ENCODE peak calls at places on chromosomes 1 and 21, in six cellular contexts. W is H9, F is A549, P is GM23248, U is OCI-LY7, D is fibroblast of lung. X is an unnamed sample.

GRCh38 chr1:81466970-81467369 is 333.8 kb upstream of the ADGRL2 start:
- DNase-seq in U (no peak), W (no peak), P (no peak), F (no peak), D (no peak), X (no peak)

GRCh38 chr1:224259986-224260385 is 70.0 kb downstream of the NVL start:
- DNase-seq in D (peak), P (peak), F (no peak), U (no peak), W (no peak), X (no peak)

GRCh38 chr21:44846485-44847260 is 26.8 kb downstream of the PTTG1IP start:
- DNase-seq in D (peak), P (peak), U (no peak), F (no peak), W (no peak), X (no peak)

GRCh38 chr1:212247179-212247721 is 38.0 kb upstream of the PPP2R5A start:
- DNase-seq in P (peak), W (no peak), U (no peak), D (peak), F (no peak), X (no peak)

GRCh38 chr1:239228451-239228850 is 157.9 kb upstream of the CHRM3 start:
- DNase-seq in F (no peak), P (no peak), D (no peak), W (no peak), U (no peak), X (no peak)

GRCh38 chr1:32969556-32969955 is 4.9 kb upstream of the RNF19B start:
- DNase-seq in W (no peak), F (no peak), U (no peak), P (no peak), D (peak), X (no peak)

GRCh38 chr1:53681647-53682368 is 57.2 kb downstream of the GLIS1 start:
- DNase-seq in P (peak), F (peak), W (peak), D (peak), U (peak), X (peak)

GRCh38 chr1:209601809-209602657 is 18.5 kb downstream of the CAMK1G start:
- DNase-seq in P (peak), F (peak), W (no peak), D (peak), U (peak), X (peak)

GRCh38 chr1:106037526-106037925 is 1018.9 kb upstream of the PRMT6 start:
- DNase-seq in P (no peak), W (no peak), F (no peak), D (no peak), U (no peak), X (no peak)

GRCh38 chr1:53450225-53450624 is 9.0 kb upstream of the DMRTB1 start:
- DNase-seq in D (no peak), P (peak), W (no peak), F (no peak), U (no peak), X (peak)

GRCh38 chr1:235292790-235293189 is 35.2 kb downstream of the ARID4B start:
- DNase-seq in U (no peak), W (no peak), D (no peak), P (no peak), F (no peak), X (peak)

GRCh38 chr1:235290740-235291502 is 37.1 kb downstream of the ARID4B start:
- DNase-seq in U (peak), W (no peak), F (no peak), P (no peak), D (no peak), X (no peak)

GRCh38 chr1:235291599-235291998 is 36.4 kb downstream of the ARID4B start:
- DNase-seq in W (no peak), U (no peak), F (no peak), D (no peak), P (no peak), X (no peak)

GRCh38 chr1:235287208-235287882 is 40.6 kb downstream of the ARID4B start:
- DNase-seq in U (no peak), F (no peak), D (no peak), P (no peak), W (no peak), X (no peak)

DNA sequence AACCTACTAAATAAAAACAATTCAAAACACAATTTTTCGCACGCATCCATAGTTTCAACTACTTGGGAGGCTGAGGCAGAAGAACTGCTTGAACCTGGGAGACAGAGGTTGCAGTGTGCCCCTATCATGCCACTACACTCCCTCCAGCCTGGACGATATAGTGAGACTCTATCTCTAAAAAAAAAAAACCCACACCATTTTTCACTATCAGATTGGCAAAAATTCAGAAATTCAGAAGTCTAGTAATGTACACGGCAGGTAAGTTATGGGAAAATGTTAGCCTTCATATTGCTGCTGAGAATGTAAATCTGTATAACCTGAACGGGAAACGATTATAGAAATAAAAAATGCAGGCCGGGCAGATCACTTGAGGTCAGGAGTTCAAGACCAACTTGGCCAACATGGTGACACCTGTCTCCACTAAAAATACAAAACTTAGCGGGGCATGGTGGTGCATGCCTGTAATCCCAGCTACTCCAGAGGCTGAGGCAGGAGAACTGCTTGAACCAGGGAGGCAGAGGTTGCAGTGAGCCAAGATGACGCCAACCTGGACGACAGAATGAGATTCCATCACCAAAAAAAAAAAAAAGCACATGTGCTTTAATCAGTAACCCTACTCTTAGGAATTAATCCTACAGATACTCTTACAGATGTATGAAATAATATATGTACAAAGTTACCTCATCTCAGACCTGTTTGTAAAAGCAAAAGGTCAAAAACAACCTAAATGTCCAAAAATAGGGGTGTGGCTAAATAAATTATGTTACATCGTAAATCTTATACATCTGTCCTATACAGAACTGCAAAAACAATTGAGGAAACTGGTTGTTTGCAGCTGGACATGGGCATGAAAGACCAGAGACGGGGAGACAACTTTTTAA is 37.9 kb downstream of the ARID4B start:
- DNase-seq in D (no peak), P (no peak), W (no peak), U (no peak), F (no peak), X (no peak)
- H3K4me2 ChIP-seq in D (no peak), P (no peak), W (no peak), U (peak), F (no peak), X (no peak)

GRCh38 chr1:120178799-120179419 is 2.6 kb upstream of the SEC22B start:
- DNase-seq in P (peak), U (no peak), W (peak), D (peak), F (no peak), X (peak)
- H3K4me2 ChIP-seq in P (peak), U (no peak), W (no peak), D (peak), F (no peak), X (no peak)

GRCh38 chr21:31283025-31283424 is 61.0 kb downstream of the TIAM1 start:
- DNase-seq in D (no peak), P (no peak), W (no peak), U (peak), F (no peak), X (no peak)
- H3K4me2 ChIP-seq in D (no peak), P (peak), W (no peak), U (no peak), F (no peak), X (no peak)

DNA sequence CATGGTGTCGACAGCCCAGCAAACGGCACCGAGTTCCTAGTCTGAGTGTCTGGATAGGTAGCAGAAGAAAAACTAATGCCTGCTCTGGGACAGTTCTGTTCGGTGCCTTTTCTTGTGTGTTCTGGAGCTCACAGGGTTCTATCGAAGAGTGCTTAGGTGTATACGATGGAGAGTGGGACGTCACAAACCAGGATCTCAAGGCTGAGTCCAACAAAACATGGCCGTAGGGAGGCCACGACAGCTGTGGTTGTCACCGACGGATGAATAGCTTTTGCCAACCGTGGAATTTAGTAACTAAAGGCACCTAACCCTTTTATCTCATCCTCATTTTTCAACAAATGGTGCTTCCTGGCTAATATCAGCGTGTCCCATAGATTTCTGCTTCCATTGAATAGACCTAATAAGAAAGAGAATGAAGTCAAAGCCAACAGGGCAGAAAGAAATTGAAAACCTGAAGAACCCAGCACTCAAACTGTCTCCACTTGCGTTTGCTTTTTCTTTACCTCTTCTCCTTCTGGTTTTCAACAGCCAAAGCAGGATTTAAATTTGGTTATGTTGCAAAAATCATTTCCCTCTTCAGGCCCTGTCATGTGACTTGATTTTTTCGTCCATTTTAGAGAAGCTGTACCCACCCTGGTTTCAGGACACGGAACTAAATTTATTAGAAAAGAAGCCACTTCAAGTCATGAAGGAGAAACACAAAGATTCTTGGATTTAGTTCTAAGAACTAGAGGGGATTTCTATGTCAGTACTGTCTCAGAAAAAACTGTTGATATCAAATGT is 833 bp upstream of the SYNJ1 start:
- DNase-seq in U (no peak), D (no peak), P (no peak), F (peak), W (no peak), X (no peak)
- H3K4me2 ChIP-seq in U (peak), D (peak), P (peak), F (peak), W (peak), X (peak)

GRCh38 chr1:150606743-150607142 is 22.7 kb downstream of the ENSA start:
- DNase-seq in P (no peak), U (no peak), F (no peak), W (no peak), D (no peak), X (no peak)

GRCh38 chr1:150613061-150613920 is 16.1 kb downstream of the ENSA start:
- DNase-seq in U (peak), W (no peak), D (peak), P (peak), F (peak), X (no peak)

GRCh38 chr1:150609726-150610125 is 19.7 kb downstream of the ENSA start:
- DNase-seq in F (no peak), U (no peak), D (peak), W (no peak), P (peak), X (no peak)

GRCh38 chr1:150612014-150612345 is 17.4 kb downstream of the ENSA start:
- DNase-seq in F (no peak), U (peak), W (no peak), D (no peak), P (no peak), X (no peak)

GRCh38 chr1:150610576-150610975 is 18.8 kb downstream of the ENSA start:
- DNase-seq in F (no peak), D (no peak), U (no peak), P (no peak), W (no peak), X (no peak)
- H3K4me2 ChIP-seq in F (peak), D (no peak), U (peak), P (no peak), W (no peak), X (no peak)

GRCh38 chr1:25687221-25688017 is 70.8 kb downstream of the MAN1C1 start:
- DNase-seq in D (no peak), W (no peak), P (no peak), F (no peak), U (no peak), X (no peak)

GRCh38 chr1:25691211-25691610 is 74.6 kb downstream of the MAN1C1 start:
- DNase-seq in P (no peak), D (no peak), W (no peak), F (no peak), U (no peak), X (no peak)

GRCh38 chr1:25688390-25689119 is 72.0 kb downstream of the MAN1C1 start:
- DNase-seq in U (no peak), P (peak), W (no peak), D (peak), F (no peak), X (no peak)

GRCh38 chr1:25690396-25690956 is 73.9 kb downstream of the MAN1C1 start:
- DNase-seq in P (no peak), D (no peak), F (no peak), W (no peak), U (no peak), X (no peak)

DNA sequence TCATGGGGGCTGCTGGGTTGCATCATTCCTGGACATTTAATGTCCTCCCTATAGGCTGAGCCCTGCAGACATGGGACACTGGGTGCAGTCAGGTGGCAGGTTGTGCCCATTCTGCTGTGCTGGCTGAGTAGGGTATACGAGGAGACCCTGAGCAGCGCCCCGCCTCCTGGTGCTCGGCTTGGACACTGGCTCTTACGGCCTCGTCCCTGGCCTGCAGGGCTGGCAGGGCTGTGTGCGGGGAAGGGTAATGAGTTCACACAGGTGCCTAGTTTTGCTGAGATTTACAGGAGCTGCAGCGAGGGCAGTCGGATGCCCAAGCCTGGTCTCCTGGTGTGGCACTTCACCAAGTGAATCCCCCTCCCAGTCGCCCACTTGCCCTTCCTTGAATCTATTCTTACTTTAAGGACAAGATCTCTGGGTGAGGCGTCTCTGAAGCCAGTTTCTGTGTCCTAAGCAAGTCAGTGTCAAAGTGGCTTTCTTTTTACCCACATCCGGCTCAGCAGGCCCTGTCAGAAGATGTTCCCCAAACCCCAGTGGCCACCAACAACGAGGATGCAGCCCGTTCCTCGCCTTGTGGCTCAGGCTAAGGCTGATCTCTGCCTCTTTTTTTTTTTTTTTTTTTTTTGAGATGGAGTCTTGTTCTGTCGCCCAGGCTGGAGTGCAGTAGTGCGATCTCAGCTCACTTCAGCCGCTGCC is 73.2 kb downstream of the MAN1C1 start:
- DNase-seq in W (no peak), F (no peak), D (no peak), U (no peak), P (no peak), X (no peak)
- H3K4me2 ChIP-seq in W (no peak), F (no peak), D (no peak), U (no peak), P (no peak), X (no peak)

DNA sequence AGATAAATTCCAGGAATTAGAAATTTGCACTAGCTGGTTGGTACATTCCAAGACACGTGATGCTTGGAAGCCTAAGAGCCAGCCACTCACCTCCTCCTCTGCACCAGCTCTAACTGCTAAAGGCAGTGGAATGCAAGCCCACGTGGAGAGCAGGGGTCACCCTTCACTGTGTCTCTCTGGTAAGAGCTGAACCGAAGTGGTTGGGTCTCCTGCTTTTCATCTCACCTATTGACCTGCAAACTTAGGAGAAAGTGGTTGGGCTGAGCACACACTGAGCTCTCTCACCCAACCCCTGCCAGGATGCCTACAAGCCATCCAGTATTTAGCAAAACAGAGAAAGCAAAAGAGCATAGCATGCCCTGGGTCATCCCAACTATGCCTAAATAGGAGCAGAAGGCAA is 19.3 kb downstream of the HAO2 start:
- DNase-seq in F (no peak), P (no peak), U (no peak), W (peak), D (no peak), X (peak)
- H3K4me2 ChIP-seq in F (no peak), P (no peak), U (no peak), W (no peak), D (no peak), X (no peak)

GRCh38 chr1:1817262-1817661 is 39.0 kb upstream of the NADK start:
- DNase-seq in P (no peak), U (no peak), F (no peak), W (no peak), D (no peak), X (no peak)
- H3K4me2 ChIP-seq in P (no peak), U (no peak), F (no peak), W (no peak), D (no peak), X (no peak)